ENCODE peak calls at places on chromosomes 2 and 18, in four cellular contexts. R is IMR-90, G is foreskin keratinocyte, T is A549. F is an unnamed sample.

GRCh38 chr2:117057021-117057420 is 757.5 kb upstream of the DDX18 start:
- DNase-seq in R (no peak), G (no peak), T (no peak), F (no peak)

GRCh38 chr2:239831272-239831731 is 193.8 kb downstream of the NDUFA10 start:
- DNase-seq in R (no peak), G (no peak), T (no peak), F (no peak)

GRCh38 chr2:231528636-231529030 is 1.6 kb downstream of the NMUR1 start:
- DNase-seq in R (no peak), G (no peak), T (no peak), F (no peak)

GRCh38 chr2:207122914-207123744 is 42.6 kb downstream of the KLF7 start:
- DNase-seq in R (no peak), G (no peak), T (no peak), F (no peak)

GRCh38 chr2:136000502-136000901 is 15.1 kb upstream of the DARS1 start:
- DNase-seq in R (no peak), G (no peak), T (no peak), F (no peak)

GRCh38 chr2:5834491-5834890 is 142.3 kb downstream of the SOX11 start:
- DNase-seq in R (no peak), G (no peak), T (no peak), F (no peak)

GRCh38 chr18:55918449-55918848 is 330.5 kb upstream of the TCF4 start:
- DNase-seq in R (peak; percentile 31), G (no peak), T (no peak), F (no peak)

GRCh38 chr18:10487161-10487560 is 32.7 kb downstream of the APCDD1 start:
- DNase-seq in R (no peak), G (no peak), T (no peak), F (no peak)

GRCh38 chr2:235911125-235911524 is 257.1 kb downstream of the GBX2 start:
- DNase-seq in R (no peak), G (no peak), T (no peak), F (no peak)

GRCh38 chr2:172408143-172408766 is 19.1 kb upstream of the ITGA6 start:
- DNase-seq in R (no peak), G (peak; percentile 98), T (no peak), F (no peak)

GRCh38 chr2:2664989-2665833 is 334.1 kb upstream of the MYT1L start:
- DNase-seq in R (peak; percentile 86), G (peak; percentile 14), T (peak; percentile 88), F (no peak)

GRCh38 chr2:231687133-231687852 is 21.0 kb upstream of the PTMA start:
- DNase-seq in R (no peak), G (no peak), T (peak; percentile 80), F (no peak)

GRCh38 chr18:8121942-8122480 is 487.2 kb upstream of the RAB12 start:
- DNase-seq in R (peak; percentile 94), G (no peak), T (peak; percentile 65), F (no peak)

GRCh38 chr18:22335644-22336275 is 82.0 kb downstream of the CTAGE1 start:
- DNase-seq in R (no peak), G (no peak), T (no peak), F (no peak)

GRCh38 chr2:228728961-228729360 is 542.1 kb downstream of the PID1 start:
- DNase-seq in R (no peak), G (peak; percentile 14), T (no peak), F (no peak)

GRCh38 chr2:45862843-45863242 is 211.4 kb downstream of the PRKCE start:
- DNase-seq in R (no peak), G (no peak), T (no peak), F (no peak)

GRCh38 chr2:217340176-217340575 is 480.3 kb upstream of the TNP1 start:
- DNase-seq in R (no peak), G (no peak), T (no peak), F (no peak)

GRCh38 chr2:216694201-216694825 is 1.0 kb downstream of the IGFBP5 start:
- DNase-seq in R (no peak), G (no peak), T (peak; percentile 54), F (peak; percentile 43)

GRCh38 chr18:24657461-24657860 is 197.0 kb downstream of the HRH4 start:
- DNase-seq in R (no peak), G (no peak), T (no peak), F (no peak)
- TF ChIP-seq CTCF in R (no peak), G (no peak), T (no peak), F (no peak)

DNA sequence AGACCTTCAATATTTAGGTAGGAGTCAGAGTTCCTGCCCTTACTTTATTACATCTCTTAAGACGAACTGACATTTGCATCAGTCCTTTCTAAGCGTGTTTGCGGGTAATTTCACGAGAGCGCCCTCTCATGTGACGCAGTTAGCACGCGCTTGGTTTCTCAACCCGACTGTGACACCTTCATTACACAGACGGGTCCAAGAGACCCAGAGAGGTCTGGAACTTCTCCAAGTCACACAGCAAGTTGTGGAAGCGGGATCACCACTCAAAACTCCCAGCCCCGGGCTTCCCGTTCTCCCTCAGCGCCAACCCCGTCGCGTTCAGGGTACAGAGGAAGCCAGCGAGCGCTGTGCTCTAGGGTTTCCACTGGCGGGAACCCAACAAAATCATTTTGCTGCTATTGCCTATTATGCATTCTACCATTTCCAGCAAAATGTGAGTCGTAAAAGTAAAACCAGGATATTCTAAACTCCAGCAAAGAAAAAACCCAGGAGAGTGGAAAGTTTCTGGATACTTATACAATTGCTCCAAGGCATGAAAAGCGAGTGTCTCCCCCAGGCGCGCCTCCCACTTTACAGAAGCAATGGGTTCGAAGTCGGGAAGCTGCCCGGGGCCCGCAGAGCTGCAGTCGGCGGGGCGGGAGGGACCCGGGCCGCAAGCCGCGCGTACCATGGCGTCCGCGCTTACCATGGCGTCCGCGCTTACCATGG is 583 bp downstream of the ENOSF1 start:
- DNase-seq in R (peak; percentile 88), G (no peak), T (peak; percentile 79), F (peak; percentile 61)
- TF ChIP-seq CTCF in R (peak; percentile 9), G (peak; percentile 34), T (peak; percentile 29), F (no peak)

DNA sequence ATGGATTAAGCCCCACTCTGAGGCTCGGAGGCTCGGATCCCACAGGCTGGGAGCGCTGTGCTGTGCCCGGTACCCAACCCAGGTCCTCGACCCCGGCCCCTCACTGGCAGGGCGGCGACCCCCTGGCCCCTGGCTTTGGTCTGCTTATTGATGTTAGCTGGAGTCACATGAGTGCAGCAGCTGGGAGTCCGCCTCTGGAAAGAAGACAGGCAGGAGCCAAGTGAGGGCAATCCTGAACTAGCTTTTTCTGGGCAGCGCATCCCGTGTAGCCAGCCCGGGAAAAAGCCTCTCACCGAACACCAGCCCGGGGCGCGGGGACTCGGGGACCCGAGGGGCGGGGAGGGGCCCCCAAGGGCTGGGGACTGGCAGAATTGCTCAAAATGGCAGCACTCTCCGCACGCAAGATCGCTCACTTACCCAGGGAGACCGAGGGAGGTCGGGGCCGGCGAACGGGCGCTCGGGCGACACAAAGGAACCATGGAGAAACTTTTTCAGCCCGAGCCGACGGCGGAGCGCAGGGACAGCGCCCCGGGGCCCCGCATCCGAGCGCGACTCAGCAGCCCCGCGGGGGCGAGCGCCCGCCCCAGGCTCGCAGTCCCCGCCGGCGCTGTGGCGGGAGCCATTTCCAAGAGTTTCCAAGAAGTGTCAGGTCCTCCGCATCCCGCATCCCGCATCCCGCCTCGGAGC is 566 bp downstream of the TMEM200C start:
- DNase-seq in R (peak; percentile 18), G (no peak), T (no peak), F (no peak)
- TF ChIP-seq CTCF in R (no peak), G (no peak), T (no peak), F (no peak)

DNA sequence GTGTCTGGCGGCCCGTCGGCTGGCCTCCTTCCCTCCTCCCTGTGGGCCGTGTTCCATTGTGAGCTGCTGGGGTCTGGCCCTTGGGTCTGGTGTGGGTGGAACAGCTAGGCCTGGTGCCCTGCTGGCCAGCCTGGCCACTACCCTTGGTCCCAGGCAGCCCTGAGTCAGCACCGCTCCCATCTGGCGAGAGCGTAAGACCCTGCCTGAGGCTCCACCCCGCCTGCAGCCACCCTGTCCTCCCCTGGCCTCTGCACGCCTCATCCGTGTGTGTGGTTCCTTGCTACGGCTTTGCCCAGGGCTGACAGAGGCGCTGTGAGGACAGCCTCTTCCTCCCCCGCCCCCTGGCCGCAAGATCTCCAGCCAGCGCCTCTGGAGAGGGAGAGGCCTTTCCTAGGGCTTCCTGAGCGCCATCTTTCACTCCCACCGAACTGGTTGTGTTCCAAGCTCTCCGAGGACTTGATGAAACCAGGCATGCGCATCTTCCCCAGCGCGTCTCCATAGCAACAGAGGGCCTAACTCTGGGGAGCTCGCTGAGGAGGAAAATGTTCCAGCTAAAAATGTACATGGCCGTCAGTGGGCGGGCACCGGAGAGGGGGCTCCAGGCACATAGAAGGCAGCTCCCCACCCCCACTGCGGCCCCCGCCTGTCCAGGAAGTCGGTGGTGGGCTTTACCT is 83.0 kb downstream of the STPG4 start:
- DNase-seq in R (peak; percentile 70), G (no peak), T (peak; percentile 46), F (peak; percentile 82)
- TF ChIP-seq CTCF in R (no peak), G (no peak), T (no peak), F (peak; percentile 63)

DNA sequence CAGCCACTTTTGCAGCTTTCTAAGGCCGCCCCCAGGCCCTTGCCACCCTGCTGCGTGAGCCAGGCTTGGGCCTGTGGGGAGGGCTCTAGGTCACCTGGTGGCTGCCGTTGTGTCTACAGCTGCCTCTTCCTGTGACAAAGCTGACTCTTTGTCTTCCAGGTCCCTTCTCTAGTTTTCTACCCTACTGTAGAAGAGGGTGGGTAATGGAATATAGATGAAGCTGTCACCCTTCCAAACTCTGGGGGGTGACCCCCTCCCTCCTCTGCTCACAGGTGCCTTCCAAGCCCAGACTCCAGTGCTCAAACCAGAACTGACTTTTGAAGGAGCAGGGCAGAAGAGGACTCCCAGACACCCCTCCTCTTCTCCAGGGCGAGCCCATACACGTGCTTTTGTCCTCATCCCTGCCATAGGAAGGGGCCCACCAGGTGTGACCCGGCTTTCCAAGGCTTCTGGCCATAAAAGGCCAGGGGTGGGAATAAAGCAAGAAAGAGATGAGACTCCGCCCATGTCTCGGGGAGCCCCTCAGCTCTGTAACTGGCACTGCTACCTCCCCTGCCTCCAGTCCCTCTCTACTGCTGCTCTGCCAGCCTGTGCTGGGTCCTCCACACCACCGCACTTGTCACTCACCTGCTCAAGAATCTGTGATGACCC is 17.9 kb upstream of the SDC1 start:
- DNase-seq in R (no peak), G (no peak), T (no peak), F (no peak)
- TF ChIP-seq CTCF in R (no peak), G (no peak), T (no peak), F (no peak)

GRCh38 chr2:15899327-15899612 is 41.1 kb upstream of the MYCN start:
- DNase-seq in R (no peak), G (no peak), T (no peak), F (no peak)

GRCh38 chr2:15894459-15895144 is 45.7 kb upstream of the MYCN start:
- DNase-seq in R (no peak), G (no peak), T (no peak), F (no peak)

GRCh38 chr2:15895615-15896500 is 44.5 kb upstream of the MYCN start:
- DNase-seq in R (no peak), G (no peak), T (no peak), F (no peak)

GRCh38 chr2:15897431-15898098 is 42.8 kb upstream of the MYCN start:
- DNase-seq in R (no peak), G (no peak), T (no peak), F (no peak)

DNA sequence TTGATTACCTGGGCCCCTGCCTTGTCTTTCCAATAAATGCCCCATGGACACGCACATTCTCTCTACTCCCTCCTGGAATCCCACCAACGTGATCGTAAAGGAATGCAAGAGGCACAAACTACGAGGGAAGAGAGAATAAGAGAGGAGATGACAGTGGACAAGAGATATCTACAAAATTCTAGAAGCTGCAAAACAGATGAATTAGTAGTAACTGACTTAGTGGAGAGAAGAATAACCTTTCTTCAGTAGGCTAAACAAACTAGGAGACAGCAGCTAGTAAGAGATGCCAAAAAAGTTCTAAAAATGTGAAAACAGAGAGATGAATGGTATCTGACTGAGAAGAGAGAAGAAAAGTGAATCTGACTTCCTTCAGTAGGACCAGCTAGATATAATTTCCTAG is 43.5 kb upstream of the MYCN start:
- DNase-seq in R (no peak), G (no peak), T (no peak), F (no peak)
- TF ChIP-seq CTCF in R (no peak), G (no peak), T (no peak), F (no peak)